ENCODE peak calls at places on chromosomes 1 and 21, in seven cellular contexts. One of them, this sample, is unnamed.

GRCh38 chr1:177975588-177976495 is 6.0 kb upstream of the SEC16B start:
- DNase-seq in choroid plexus epithelial cell: peak
- DNase-seq in endothelial cell of umbilical vein: no peak
- DNase-seq in GM10248: no peak
- DNase-seq in upper lobe of right lung: no peak
- DNase-seq in fibroblast of pulmonary artery: peak
- DNase-seq in cardiac fibroblast: peak
- DNase-seq in this sample: no peak

GRCh38 chr1:41618066-41618825 is 133.8 kb upstream of the EDN2 start:
- DNase-seq in choroid plexus epithelial cell: peak
- DNase-seq in endothelial cell of umbilical vein: peak
- DNase-seq in GM10248: no peak
- DNase-seq in upper lobe of right lung: peak
- DNase-seq in fibroblast of pulmonary artery: peak
- DNase-seq in cardiac fibroblast: peak
- DNase-seq in this sample: no peak

GRCh38 chr1:56788102-56788501 is 31.1 kb downstream of the FYB2 start:
- DNase-seq in choroid plexus epithelial cell: no peak
- DNase-seq in endothelial cell of umbilical vein: no peak
- DNase-seq in GM10248: no peak
- DNase-seq in upper lobe of right lung: no peak
- DNase-seq in fibroblast of pulmonary artery: no peak
- DNase-seq in cardiac fibroblast: no peak
- DNase-seq in this sample: no peak

GRCh38 chr21:44375281-44375651 is 21.8 kb downstream of the TRPM2 start:
- DNase-seq in choroid plexus epithelial cell: no peak
- DNase-seq in endothelial cell of umbilical vein: no peak
- DNase-seq in GM10248: no peak
- DNase-seq in upper lobe of right lung: peak
- DNase-seq in fibroblast of pulmonary artery: no peak
- DNase-seq in cardiac fibroblast: no peak
- DNase-seq in this sample: no peak

GRCh38 chr1:45925728-45926287 is 122.4 kb downstream of the MAST2 start:
- DNase-seq in choroid plexus epithelial cell: no peak
- DNase-seq in endothelial cell of umbilical vein: peak
- DNase-seq in GM10248: peak
- DNase-seq in upper lobe of right lung: no peak
- DNase-seq in fibroblast of pulmonary artery: no peak
- DNase-seq in cardiac fibroblast: no peak
- DNase-seq in this sample: peak

GRCh38 chr1:192747305-192747704 is 61.5 kb upstream of the RGS2 start:
- DNase-seq in choroid plexus epithelial cell: peak
- DNase-seq in endothelial cell of umbilical vein: no peak
- DNase-seq in GM10248: no peak
- DNase-seq in upper lobe of right lung: no peak
- DNase-seq in fibroblast of pulmonary artery: peak
- DNase-seq in cardiac fibroblast: peak
- DNase-seq in this sample: no peak

GRCh38 chr1:181390350-181391080 is 92.8 kb upstream of the CACNA1E start:
- DNase-seq in choroid plexus epithelial cell: no peak
- DNase-seq in endothelial cell of umbilical vein: no peak
- DNase-seq in GM10248: no peak
- DNase-seq in upper lobe of right lung: no peak
- DNase-seq in fibroblast of pulmonary artery: no peak
- DNase-seq in cardiac fibroblast: no peak
- DNase-seq in this sample: no peak

GRCh38 chr21:20720623-20721022 is 277.6 kb upstream of the NCAM2 start:
- DNase-seq in choroid plexus epithelial cell: peak
- DNase-seq in endothelial cell of umbilical vein: no peak
- DNase-seq in GM10248: no peak
- DNase-seq in upper lobe of right lung: no peak
- DNase-seq in fibroblast of pulmonary artery: peak
- DNase-seq in cardiac fibroblast: peak
- DNase-seq in this sample: no peak

GRCh38 chr1:27525296-27526271 is 35.6 kb upstream of the WASF2 start:
- DNase-seq in choroid plexus epithelial cell: peak
- DNase-seq in endothelial cell of umbilical vein: no peak
- DNase-seq in GM10248: peak
- DNase-seq in upper lobe of right lung: peak
- DNase-seq in fibroblast of pulmonary artery: peak
- DNase-seq in cardiac fibroblast: peak
- DNase-seq in this sample: peak

GRCh38 chr1:181417915-181418314 is 65.4 kb upstream of the CACNA1E start:
- DNase-seq in choroid plexus epithelial cell: no peak
- DNase-seq in endothelial cell of umbilical vein: no peak
- DNase-seq in GM10248: no peak
- DNase-seq in upper lobe of right lung: no peak
- DNase-seq in fibroblast of pulmonary artery: no peak
- DNase-seq in cardiac fibroblast: no peak
- DNase-seq in this sample: no peak

GRCh38 chr1:28249013-28249870 is 10.1 kb upstream of the SESN2 start:
- DNase-seq in choroid plexus epithelial cell: peak
- DNase-seq in endothelial cell of umbilical vein: no peak
- DNase-seq in GM10248: no peak
- DNase-seq in upper lobe of right lung: peak
- DNase-seq in fibroblast of pulmonary artery: peak
- DNase-seq in cardiac fibroblast: peak
- DNase-seq in this sample: no peak

GRCh38 chr1:1836119-1836518 is 54.8 kb downstream of the GNB1 start:
- DNase-seq in choroid plexus epithelial cell: no peak
- DNase-seq in endothelial cell of umbilical vein: no peak
- DNase-seq in GM10248: no peak
- DNase-seq in upper lobe of right lung: no peak
- DNase-seq in fibroblast of pulmonary artery: no peak
- DNase-seq in cardiac fibroblast: no peak
- DNase-seq in this sample: no peak

GRCh38 chr21:30491963-30492428 is at the start of gene KRTAP19-3:
- DNase-seq in choroid plexus epithelial cell: no peak
- DNase-seq in endothelial cell of umbilical vein: no peak
- DNase-seq in GM10248: no peak
- DNase-seq in upper lobe of right lung: no peak
- DNase-seq in fibroblast of pulmonary artery: no peak
- DNase-seq in cardiac fibroblast: no peak
- DNase-seq in this sample: no peak

DNA sequence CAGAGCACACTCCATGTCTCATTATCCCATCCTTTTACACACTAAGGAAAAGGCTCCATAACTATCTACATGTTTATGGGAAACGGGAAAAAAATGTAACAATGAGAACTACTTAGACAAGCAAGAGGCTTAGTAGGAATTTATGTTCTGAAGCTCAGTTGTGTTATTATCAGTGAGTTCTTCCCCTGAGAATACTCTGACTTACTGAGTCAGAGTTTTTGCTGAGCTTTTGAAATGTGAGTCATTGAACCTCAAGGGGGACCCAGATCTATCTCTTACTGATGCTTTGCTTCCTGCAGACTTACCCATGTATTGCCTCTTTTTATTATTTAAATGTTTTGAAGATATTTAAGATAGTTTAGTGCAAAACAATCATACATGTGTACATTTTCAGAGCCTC is 20.1 kb downstream of the CFHR5 start:
- DNase-seq in choroid plexus epithelial cell: peak
- DNase-seq in endothelial cell of umbilical vein: no peak
- DNase-seq in GM10248: no peak
- DNase-seq in upper lobe of right lung: no peak
- DNase-seq in fibroblast of pulmonary artery: peak
- DNase-seq in cardiac fibroblast: peak
- DNase-seq in this sample: no peak
- TF ChIP-seq CTCF in choroid plexus epithelial cell: peak
- TF ChIP-seq CTCF in endothelial cell of umbilical vein: no peak
- TF ChIP-seq CTCF in GM10248: no peak
- TF ChIP-seq CTCF in upper lobe of right lung: no peak
- TF ChIP-seq CTCF in fibroblast of pulmonary artery: peak
- TF ChIP-seq CTCF in cardiac fibroblast: no peak
- TF ChIP-seq CTCF in this sample: no peak

GRCh38 chr1:161763522-161764098 is 2.5 kb upstream of the ATF6 start:
- DNase-seq in choroid plexus epithelial cell: peak
- DNase-seq in endothelial cell of umbilical vein: peak
- DNase-seq in GM10248: peak
- DNase-seq in upper lobe of right lung: no peak
- DNase-seq in fibroblast of pulmonary artery: no peak
- DNase-seq in cardiac fibroblast: no peak
- DNase-seq in this sample: peak
- TF ChIP-seq CTCF in choroid plexus epithelial cell: peak
- TF ChIP-seq CTCF in endothelial cell of umbilical vein: peak
- TF ChIP-seq CTCF in GM10248: peak
- TF ChIP-seq CTCF in upper lobe of right lung: peak
- TF ChIP-seq CTCF in fibroblast of pulmonary artery: peak
- TF ChIP-seq CTCF in cardiac fibroblast: peak
- TF ChIP-seq CTCF in this sample: peak

GRCh38 chr1:110152133-110152785 is 2.0 kb downstream of the SLC6A17 start:
- DNase-seq in choroid plexus epithelial cell: peak
- DNase-seq in endothelial cell of umbilical vein: no peak
- DNase-seq in GM10248: no peak
- DNase-seq in upper lobe of right lung: no peak
- DNase-seq in fibroblast of pulmonary artery: no peak
- DNase-seq in cardiac fibroblast: no peak
- DNase-seq in this sample: no peak

GRCh38 chr1:110151175-110151715 is 951 bp downstream of the SLC6A17 start:
- DNase-seq in choroid plexus epithelial cell: peak
- DNase-seq in endothelial cell of umbilical vein: no peak
- DNase-seq in GM10248: no peak
- DNase-seq in upper lobe of right lung: no peak
- DNase-seq in fibroblast of pulmonary artery: no peak
- DNase-seq in cardiac fibroblast: no peak
- DNase-seq in this sample: no peak

GRCh38 chr1:110150330-110151174 is at the start of gene SLC6A17:
- DNase-seq in choroid plexus epithelial cell: peak
- DNase-seq in endothelial cell of umbilical vein: peak
- DNase-seq in GM10248: no peak
- DNase-seq in upper lobe of right lung: no peak
- DNase-seq in fibroblast of pulmonary artery: peak
- DNase-seq in cardiac fibroblast: peak
- DNase-seq in this sample: no peak

GRCh38 chr1:110153407-110153950 is 3.2 kb downstream of the SLC6A17 start:
- DNase-seq in choroid plexus epithelial cell: no peak
- DNase-seq in endothelial cell of umbilical vein: no peak
- DNase-seq in GM10248: no peak
- DNase-seq in upper lobe of right lung: no peak
- DNase-seq in fibroblast of pulmonary artery: no peak
- DNase-seq in cardiac fibroblast: no peak
- DNase-seq in this sample: no peak

DNA sequence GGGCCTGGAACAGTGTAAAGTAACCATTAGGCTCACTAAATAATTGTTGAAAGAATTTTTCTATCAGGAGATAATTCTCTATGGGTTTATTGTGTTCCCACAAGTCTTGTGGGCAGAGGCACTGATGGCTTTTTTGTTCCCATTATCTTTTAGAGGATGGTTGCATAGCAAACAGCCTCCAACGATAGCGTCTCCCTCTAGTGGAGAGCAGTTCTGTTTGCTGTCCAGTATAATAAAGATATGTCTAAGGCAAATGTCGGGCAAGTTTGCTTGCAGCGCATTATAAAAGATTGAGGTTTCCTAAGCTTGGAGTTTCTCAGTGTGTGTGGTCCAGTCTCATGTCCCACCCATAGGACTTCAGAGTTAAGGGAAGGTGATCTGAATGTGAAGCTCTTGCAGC is 1.3 kb upstream of the SLC6A17 start:
- DNase-seq in choroid plexus epithelial cell: peak
- DNase-seq in endothelial cell of umbilical vein: no peak
- DNase-seq in GM10248: no peak
- DNase-seq in upper lobe of right lung: no peak
- DNase-seq in fibroblast of pulmonary artery: peak
- DNase-seq in cardiac fibroblast: no peak
- DNase-seq in this sample: no peak
- TF ChIP-seq CTCF in choroid plexus epithelial cell: peak
- TF ChIP-seq CTCF in endothelial cell of umbilical vein: no peak
- TF ChIP-seq CTCF in GM10248: no peak
- TF ChIP-seq CTCF in upper lobe of right lung: no peak
- TF ChIP-seq CTCF in fibroblast of pulmonary artery: peak
- TF ChIP-seq CTCF in cardiac fibroblast: peak
- TF ChIP-seq CTCF in this sample: no peak

DNA sequence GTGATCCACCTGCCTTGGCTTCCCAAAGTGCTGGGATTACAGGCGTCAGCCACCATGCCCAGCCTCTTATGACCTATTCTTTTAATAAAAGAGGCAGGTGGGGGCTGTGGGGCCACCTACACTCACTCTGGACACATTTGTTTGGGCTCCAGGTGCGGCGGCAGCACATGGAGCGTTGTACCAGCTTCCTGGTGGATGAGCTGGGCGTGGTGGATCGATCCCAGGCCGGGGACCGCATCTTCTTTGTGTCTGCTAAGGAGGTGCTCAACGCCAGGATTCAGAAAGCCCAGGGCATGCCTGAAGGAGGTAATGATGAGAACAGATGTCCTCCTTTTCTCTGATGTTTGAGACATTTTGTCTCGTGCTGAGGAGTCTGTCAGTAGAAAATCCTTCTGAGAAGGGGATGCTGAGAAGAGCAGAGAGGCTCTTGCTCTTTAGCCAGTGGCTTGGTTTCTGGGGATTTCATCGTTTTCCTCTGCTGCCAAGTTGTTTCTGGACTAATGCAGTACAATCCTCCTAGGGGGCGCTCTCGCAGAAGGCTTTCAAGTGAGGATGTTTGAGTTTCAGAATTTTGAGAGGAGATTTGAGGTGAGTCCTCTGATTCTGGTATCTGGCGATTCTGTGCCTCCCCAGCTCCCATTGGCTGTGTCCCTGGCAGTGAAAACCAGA is 17.9 kb upstream of the MIIP start:
- DNase-seq in choroid plexus epithelial cell: peak
- DNase-seq in endothelial cell of umbilical vein: no peak
- DNase-seq in GM10248: no peak
- DNase-seq in upper lobe of right lung: no peak
- DNase-seq in fibroblast of pulmonary artery: peak
- DNase-seq in cardiac fibroblast: peak
- DNase-seq in this sample: no peak
- TF ChIP-seq CTCF in choroid plexus epithelial cell: peak
- TF ChIP-seq CTCF in endothelial cell of umbilical vein: peak
- TF ChIP-seq CTCF in GM10248: peak
- TF ChIP-seq CTCF in upper lobe of right lung: peak
- TF ChIP-seq CTCF in fibroblast of pulmonary artery: peak
- TF ChIP-seq CTCF in cardiac fibroblast: peak
- TF ChIP-seq CTCF in this sample: peak

GRCh38 chr1:186244825-186245224 is 130.2 kb downstream of the TPR start:
- DNase-seq in choroid plexus epithelial cell: no peak
- DNase-seq in endothelial cell of umbilical vein: no peak
- DNase-seq in GM10248: no peak
- DNase-seq in upper lobe of right lung: no peak
- DNase-seq in fibroblast of pulmonary artery: peak
- DNase-seq in cardiac fibroblast: peak
- DNase-seq in this sample: no peak
- TF ChIP-seq CTCF in choroid plexus epithelial cell: peak
- TF ChIP-seq CTCF in endothelial cell of umbilical vein: no peak
- TF ChIP-seq CTCF in GM10248: no peak
- TF ChIP-seq CTCF in upper lobe of right lung: no peak
- TF ChIP-seq CTCF in fibroblast of pulmonary artery: peak
- TF ChIP-seq CTCF in cardiac fibroblast: peak
- TF ChIP-seq CTCF in this sample: peak

GRCh38 chr1:16119504-16119903 is 36.4 kb downstream of the EPHA2 start:
- DNase-seq in choroid plexus epithelial cell: no peak
- DNase-seq in endothelial cell of umbilical vein: no peak
- DNase-seq in GM10248: no peak
- DNase-seq in upper lobe of right lung: no peak
- DNase-seq in fibroblast of pulmonary artery: no peak
- DNase-seq in cardiac fibroblast: no peak
- DNase-seq in this sample: no peak
- TF ChIP-seq CTCF in choroid plexus epithelial cell: no peak
- TF ChIP-seq CTCF in endothelial cell of umbilical vein: no peak
- TF ChIP-seq CTCF in GM10248: no peak
- TF ChIP-seq CTCF in upper lobe of right lung: no peak
- TF ChIP-seq CTCF in fibroblast of pulmonary artery: no peak
- TF ChIP-seq CTCF in cardiac fibroblast: no peak
- TF ChIP-seq CTCF in this sample: no peak

GRCh38 chr21:17512245-17513213 is at the start of gene CXADR:
- DNase-seq in choroid plexus epithelial cell: peak
- DNase-seq in endothelial cell of umbilical vein: peak
- DNase-seq in GM10248: peak
- DNase-seq in upper lobe of right lung: peak
- DNase-seq in fibroblast of pulmonary artery: peak
- DNase-seq in cardiac fibroblast: peak
- DNase-seq in this sample: peak
- TF ChIP-seq CTCF in choroid plexus epithelial cell: peak
- TF ChIP-seq CTCF in endothelial cell of umbilical vein: peak
- TF ChIP-seq CTCF in GM10248: peak
- TF ChIP-seq CTCF in upper lobe of right lung: peak
- TF ChIP-seq CTCF in fibroblast of pulmonary artery: peak
- TF ChIP-seq CTCF in cardiac fibroblast: peak
- TF ChIP-seq CTCF in this sample: peak

This sample was measured in GM13977.